ENCODE peak calls at places on chromosomes 3 and 15, in eight cellular contexts. H is RWPE1; O is anterior cingulate cortex; I is activated naive CD4-positive, alpha-beta T cell; U is hippocampal formation; Y is cardiac fibroblast; R is colonic mucosa; N is right atrium auricular region. Z is an unnamed sample.

GRCh38 chr15:63405683-63406456 is 24.2 kb upstream of the CA12 start:
- DNase-seq in H (no peak), O (no peak), I (no peak), U (peak; percentile 9), Y (no peak), R (no peak), N (peak; percentile 34), Z (no peak)

GRCh38 chr3:99757948-99758347 is 59.7 kb upstream of the CMSS1 start:
- DNase-seq in H (no peak), O (no peak), I (no peak), U (no peak), Y (no peak), R (no peak), N (no peak), Z (no peak)

GRCh38 chr3:108001457-108001856 is 89.4 kb downstream of the CD47 start:
- DNase-seq in H (peak; percentile 60), O (no peak), I (no peak), U (no peak), Y (peak; percentile 43), R (peak; percentile 74), N (no peak), Z (no peak)

GRCh38 chr15:64279131-64279530 is 76.8 kb downstream of the CSNK1G1 start:
- DNase-seq in H (no peak), O (no peak), I (no peak), U (no peak), Y (no peak), R (no peak), N (no peak), Z (no peak)

GRCh38 chr3:88141458-88142083 is 8.2 kb upstream of the C3orf38 start:
- DNase-seq in H (peak; percentile 8), O (no peak), I (no peak), U (no peak), Y (peak; percentile 69), R (no peak), N (no peak), Z (no peak)

GRCh38 chr3:192188218-192188835 is 539.0 kb downstream of the FGF12 start:
- DNase-seq in H (peak; percentile 26), O (no peak), I (peak; percentile 5), U (no peak), Y (peak; percentile 63), R (peak; percentile 40), N (peak; percentile 69), Z (no peak)

GRCh38 chr15:88833688-88834087 is 30.5 kb downstream of the ACAN start:
- DNase-seq in H (no peak), O (no peak), I (no peak), U (no peak), Y (no peak), R (no peak), N (no peak), Z (no peak)

GRCh38 chr3:87122766-87123165 is 104.3 kb upstream of the CHMP2B start:
- DNase-seq in H (no peak), O (no peak), I (no peak), U (no peak), Y (no peak), R (no peak), N (no peak), Z (no peak)

GRCh38 chr3:126994661-126995161 is 11.8 kb downstream of the PLXNA1 start:
- DNase-seq in H (no peak), O (no peak), I (no peak), U (no peak), Y (peak; percentile 17), R (no peak), N (no peak), Z (no peak)

GRCh38 chr3:173399001-173399400 is 1.5 kb downstream of the NLGN1 start:
- DNase-seq in H (no peak), O (no peak), I (no peak), U (peak; percentile 42), Y (no peak), R (no peak), N (no peak), Z (no peak)

GRCh38 chr15:43086551-43086950 is 19.3 kb downstream of the UBR1 start:
- DNase-seq in H (no peak), O (no peak), I (no peak), U (no peak), Y (peak; percentile 37), R (no peak), N (no peak), Z (no peak)

GRCh38 chr15:77838595-77838994 is 205.9 kb upstream of the LINGO1 start:
- DNase-seq in H (no peak), O (no peak), I (no peak), U (no peak), Y (no peak), R (no peak), N (no peak), Z (no peak)

GRCh38 chr3:60716573-60716972 is 534.7 kb downstream of the FHIT start:
- DNase-seq in H (no peak), O (no peak), I (no peak), U (no peak), Y (no peak), R (no peak), N (no peak), Z (no peak)

GRCh38 chr3:59052803-59053411 is 3.1 kb upstream of the CFAP20DC start:
- DNase-seq in H (no peak), O (no peak), I (no peak), U (no peak), Y (peak; percentile 74), R (peak; percentile 30), N (no peak), Z (no peak)

GRCh38 chr3:16482770-16483531 is 30.5 kb downstream of the RFTN1 start:
- DNase-seq in H (no peak), O (no peak), I (no peak), U (no peak), Y (no peak), R (peak; percentile 24), N (no peak), Z (no peak)

GRCh38 chr3:67001086-67001861 is 3.2 kb downstream of the KBTBD8 start:
- DNase-seq in H (no peak), O (no peak), I (no peak), U (no peak), Y (no peak), R (no peak), N (no peak), Z (no peak)

GRCh38 chr3:143206955-143207337 is 87.4 kb downstream of the CHST2 start:
- DNase-seq in H (no peak), O (no peak), I (no peak), U (no peak), Y (no peak), R (no peak), N (no peak), Z (no peak)

GRCh38 chr3:137866001-137866400 is 101.9 kb downstream of the SOX14 start:
- DNase-seq in H (no peak), O (no peak), I (no peak), U (no peak), Y (no peak), R (no peak), N (no peak), Z (no peak)

GRCh38 chr3:18657858-18658820 is 233.0 kb upstream of the SATB1 start:
- DNase-seq in H (no peak), O (no peak), I (no peak), U (no peak), Y (no peak), R (no peak), N (no peak), Z (no peak)

GRCh38 chr15:36894062-36894461 is 206.3 kb downstream of the MEIS2 start:
- DNase-seq in H (no peak), O (no peak), I (no peak), U (no peak), Y (no peak), R (no peak), N (no peak), Z (no peak)

GRCh38 chr3:50165388-50166308 is 10.5 kb downstream of the SEMA3F start:
- DNase-seq in H (no peak), O (no peak), I (no peak), U (peak; percentile 27), Y (no peak), R (no peak), N (no peak), Z (no peak)

GRCh38 chr3:127446756-127447155 is 143.8 kb downstream of the TPRA1 start:
- DNase-seq in H (no peak), O (no peak), I (no peak), U (no peak), Y (no peak), R (no peak), N (no peak), Z (no peak)

GRCh38 chr15:38207591-38207990 is 45.0 kb upstream of the SPRED1 start:
- DNase-seq in H (peak; percentile 70), O (no peak), I (no peak), U (no peak), Y (no peak), R (no peak), N (no peak), Z (no peak)

GRCh38 chr15:65954289-65954741 is 85.0 kb downstream of the RAB11A start:
- DNase-seq in H (peak; percentile 67), O (no peak), I (no peak), U (no peak), Y (peak; percentile 52), R (no peak), N (no peak), Z (no peak)

GRCh38 chr3:195110647-195111321 is 160.2 kb downstream of the XXYLT1 start:
- DNase-seq in H (no peak), O (no peak), I (no peak), U (no peak), Y (peak; percentile 27), R (no peak), N (peak; percentile 72), Z (no peak)

GRCh38 chr3:27281671-27282150 is 87.5 kb downstream of the NEK10 start:
- DNase-seq in H (no peak), O (no peak), I (no peak), U (no peak), Y (no peak), R (no peak), N (no peak), Z (no peak)

GRCh38 chr15:96160800-96161199 is 169.7 kb upstream of the NR2F2 start:
- DNase-seq in H (no peak), O (no peak), I (no peak), U (no peak), Y (no peak), R (no peak), N (no peak), Z (no peak)

GRCh38 chr15:64507293-64507802 is 47.0 kb downstream of the ZNF609 start:
- DNase-seq in H (no peak), O (no peak), I (no peak), U (peak; percentile 57), Y (peak; percentile 73), R (peak; percentile 80), N (peak; percentile 78), Z (no peak)

GRCh38 chr15:52136471-52136993 is 24.0 kb upstream of the BCL2L10 start:
- DNase-seq in H (no peak), O (no peak), I (no peak), U (peak; percentile 29), Y (no peak), R (no peak), N (no peak), Z (no peak)

GRCh38 chr3:172369590-172370259 is 78.5 kb downstream of the GHSR start:
- DNase-seq in H (no peak), O (no peak), I (no peak), U (no peak), Y (no peak), R (no peak), N (no peak), Z (no peak)

GRCh38 chr3:124281453-124282316 is 289.8 kb upstream of the ROPN1 start:
- DNase-seq in H (peak; percentile 30), O (no peak), I (no peak), U (peak; percentile 33), Y (peak; percentile 76), R (peak; percentile 40), N (no peak), Z (no peak)

GRCh38 chr3:184355261-184356012 is 6.0 kb downstream of the CLCN2 start:
- DNase-seq in H (no peak), O (no peak), I (no peak), U (no peak), Y (no peak), R (no peak), N (no peak), Z (no peak)

GRCh38 chr3:186871403-186871924 is 29.0 kb downstream of the ADIPOQ start:
- DNase-seq in H (no peak), O (no peak), I (no peak), U (no peak), Y (no peak), R (no peak), N (no peak), Z (no peak)

GRCh38 chr3:64187065-64187959 is 38.0 kb downstream of the PRICKLE2 start:
- DNase-seq in H (peak; percentile 75), O (no peak), I (no peak), U (no peak), Y (peak; percentile 99), R (peak; percentile 37), N (peak; percentile 80), Z (no peak)

Z was measured in D721Med.